ENCODE peak calls at places on chromosome 17, in ten cellular contexts. U, T, D, W, P, L, M, Y, R and K are unnamed samples.

GRCh38 chr17:76517638-76518038 is 16.4 kb upstream of the RHBDF2 start:
- DNase-seq in U (no peak), T (no peak), D (no peak), W (no peak), P (no peak), L (no peak), M (no peak), Y (no peak), R (no peak), K (peak; percentile 65)

GRCh38 chr17:1865252-1866037 is 35.6 kb downstream of the RPA1 start:
- DNase-seq in U (peak; percentile 20), T (peak; percentile 37), D (no peak), W (no peak), P (no peak), L (peak; percentile 20), M (no peak), Y (peak; percentile 68), R (peak; percentile 54), K (no peak)

GRCh38 chr17:1413281-1413791 is 13.3 kb upstream of the YWHAE start:
- DNase-seq in U (no peak), T (no peak), D (no peak), W (no peak), P (no peak), L (no peak), M (no peak), Y (no peak), R (peak; percentile 27), K (no peak)

GRCh38 chr17:6651483-6652452 is at the start of the genes C17orf100 and MED31:
- DNase-seq in U (peak; percentile 91), T (peak; percentile 94), D (peak; percentile 91), W (peak; percentile 93), P (peak; percentile 93), L (peak; percentile 92), M (peak; percentile 80), Y (peak; percentile 96), R (peak; percentile 90), K (peak; percentile 96)

GRCh38 chr17:44966348-44967025 is 1.6 kb downstream of the C1QL1 start:
- DNase-seq in U (no peak), T (no peak), D (no peak), W (no peak), P (no peak), L (no peak), M (no peak), Y (no peak), R (no peak), K (no peak)

GRCh38 chr17:44792276-44792675 is 33.5 kb downstream of the ADAM11 start:
- DNase-seq in U (no peak), T (no peak), D (no peak), W (no peak), P (no peak), L (no peak), M (no peak), Y (no peak), R (no peak), K (no peak)

GRCh38 chr17:38777641-38778250 is 21.6 kb downstream of the PIP4K2B start:
- DNase-seq in U (no peak), T (no peak), D (no peak), W (no peak), P (no peak), L (no peak), M (no peak), Y (no peak), R (no peak), K (no peak)

GRCh38 chr17:20156196-20157077 is 147.3 kb downstream of the SPECC1 start:
- DNase-seq in U (peak; percentile 16), T (peak; percentile 41), D (no peak), W (no peak), P (peak; percentile 42), L (no peak), M (no peak), Y (peak; percentile 29), R (no peak), K (peak; percentile 73)

GRCh38 chr17:28478940-28479615 is 5.6 kb downstream of the SLC13A2 start:
- DNase-seq in U (no peak), T (no peak), D (no peak), W (no peak), P (no peak), L (no peak), M (no peak), Y (no peak), R (no peak), K (no peak)

GRCh38 chr17:58121925-58122324 is 26.3 kb upstream of the OR4D1 start:
- DNase-seq in U (no peak), T (peak; percentile 12), D (no peak), W (no peak), P (no peak), L (peak; percentile 24), M (no peak), Y (peak; percentile 40), R (no peak), K (no peak)

GRCh38 chr17:3835410-3836229 is 10.4 kb downstream of the NCBP3 start:
- DNase-seq in U (no peak), T (no peak), D (no peak), W (no peak), P (no peak), L (no peak), M (no peak), Y (no peak), R (no peak), K (no peak)

GRCh38 chr17:6853764-6854442 is 22.4 kb upstream of the TEKT1 start:
- DNase-seq in U (peak; percentile 10), T (peak; percentile 32), D (no peak), W (no peak), P (no peak), L (no peak), M (no peak), Y (peak; percentile 17), R (no peak), K (no peak)

GRCh38 chr17:20009302-20010098 is at the start of gene SPECC1:
- DNase-seq in U (peak; percentile 86), T (peak; percentile 83), D (peak; percentile 78), W (peak; percentile 56), P (peak; percentile 91), L (peak; percentile 80), M (peak; percentile 34), Y (peak; percentile 87), R (peak; percentile 84), K (peak; percentile 91)